ENCODE peak calls at places on chromosomes 1 and 21, in four cellular contexts. U, P, H and G are unnamed samples.

GRCh38 chr1:57262472-57262871 is 161.4 kb downstream of the DAB1 start:
- DNase-seq in U (no peak), P (no peak), H (no peak), G (no peak)

GRCh38 chr21:45289655-45290515 is 2.2 kb upstream of the POFUT2 start:
- DNase-seq in U (peak), P (no peak), H (peak), G (peak)

GRCh38 chr1:67213164-67213563 is 46.9 kb downstream of the IL23R start:
- DNase-seq in H (no peak), U (peak), P (no peak), G (no peak)

GRCh38 chr1:63721531-63722189 is 52.2 kb upstream of the ROR1 start:
- DNase-seq in H (no peak), P (no peak), U (no peak), G (no peak)

GRCh38 chr1:178310685-178311105 is 186.1 kb downstream of the CLEC20A start:
- DNase-seq in U (peak), H (no peak), P (peak), G (no peak)

GRCh38 chr1:156755527-156755950 is 4.1 kb upstream of the HDGF start:
- DNase-seq in H (no peak), U (no peak), P (no peak), G (no peak)

GRCh38 chr1:113109908-113110554 is 37.0 kb downstream of the LRIG2 start:
- DNase-seq in U (peak), H (no peak), P (peak), G (no peak)

GRCh38 chr1:53294557-53294956 is 33.3 kb downstream of the LRP8 start:
- DNase-seq in H (no peak), P (peak), U (peak), G (no peak)

GRCh38 chr1:1462318-1462966 is 9.1 kb upstream of the ATAD3B start:
- DNase-seq in P (no peak), U (no peak), H (no peak), G (no peak)

GRCh38 chr1:113963281-113963906 is 15.9 kb upstream of the OLFML3 start:
- DNase-seq in P (peak), H (no peak), U (no peak), G (no peak)

GRCh38 chr1:169733924-169734323 is at the start of gene SELE:
- DNase-seq in H (no peak), U (no peak), P (no peak), G (no peak)

GRCh38 chr1:179142889-179143299 is 61.0 kb downstream of the TOR3A start:
- DNase-seq in H (no peak), U (peak), P (no peak), G (no peak)